ENCODE peak calls at places on chromosomes 5 and 9, in six cellular contexts. Z, W, T, R, V and P are unnamed samples.

GRCh38 chr5:64678400-64678799 is 11.9 kb upstream of the SHISAL2B start:
- DNase-seq in T (no peak), V (no peak), Z (no peak), W (no peak), R (no peak), P (no peak)

GRCh38 chr9:84325347-84325982 is 15.1 kb downstream of the SLC28A3 start:
- DNase-seq in W (no peak), Z (no peak), R (no peak), T (no peak), V (no peak), P (no peak)

GRCh38 chr5:170817195-170817594 is 33.7 kb downstream of the GABRP start:
- DNase-seq in T (no peak), W (no peak), Z (no peak), V (no peak), R (no peak), P (no peak)

GRCh38 chr5:143086851-143087637 is 316.4 kb downstream of the NR3C1 start:
- DNase-seq in Z (no peak), W (peak), T (no peak), R (no peak), V (no peak), P (peak)

GRCh38 chr5:123819818-123820217 is 307.8 kb downstream of the CSNK1G3 start:
- DNase-seq in Z (no peak), W (peak), V (no peak), T (no peak), R (no peak), P (no peak)

GRCh38 chr5:72134226-72134625 is 27.0 kb downstream of the MAP1B start:
- DNase-seq in R (no peak), T (no peak), V (no peak), Z (no peak), W (no peak), P (no peak)

GRCh38 chr9:108720191-108720642 is 135.6 kb downstream of the ACTL7B start:
- DNase-seq in T (no peak), W (no peak), V (no peak), R (no peak), Z (no peak), P (no peak)

GRCh38 chr5:75363111-75363510 is 26.1 kb downstream of the HMGCR start:
- DNase-seq in W (no peak), T (no peak), R (no peak), V (no peak), Z (no peak), P (no peak)

GRCh38 chr5:16550316-16550952 is 66.4 kb downstream of the RETREG1 start:
- DNase-seq in V (no peak), W (peak), R (peak), Z (no peak), T (no peak), P (no peak)

GRCh38 chr5:142944140-142944539 is 174.0 kb downstream of the ARHGAP26 start:
- DNase-seq in W (no peak), T (no peak), V (no peak), R (no peak), Z (no peak), P (no peak)

GRCh38 chr5:143217065-143217803 is 186.3 kb downstream of the NR3C1 start:
- DNase-seq in V (no peak), Z (no peak), R (no peak), T (no peak), W (no peak), P (no peak)

GRCh38 chr5:66646570-66646969 is 50.4 kb downstream of the MAST4 start:
- DNase-seq in T (no peak), W (no peak), Z (no peak), V (no peak), R (no peak), P (no peak)

GRCh38 chr5:122236270-122236669 is 75.8 kb upstream of the SNCAIP start:
- DNase-seq in W (no peak), T (no peak), Z (no peak), R (no peak), V (no peak), P (no peak)

GRCh38 chr9:104907278-104907951 is 20.5 kb downstream of the ABCA1 start:
- DNase-seq in V (peak), R (no peak), T (no peak), Z (peak), W (no peak), P (peak)
- H3K4me3 ChIP-seq in V (no peak), R (no peak), T (no peak), Z (no peak), W (no peak), P (no peak)

DNA sequence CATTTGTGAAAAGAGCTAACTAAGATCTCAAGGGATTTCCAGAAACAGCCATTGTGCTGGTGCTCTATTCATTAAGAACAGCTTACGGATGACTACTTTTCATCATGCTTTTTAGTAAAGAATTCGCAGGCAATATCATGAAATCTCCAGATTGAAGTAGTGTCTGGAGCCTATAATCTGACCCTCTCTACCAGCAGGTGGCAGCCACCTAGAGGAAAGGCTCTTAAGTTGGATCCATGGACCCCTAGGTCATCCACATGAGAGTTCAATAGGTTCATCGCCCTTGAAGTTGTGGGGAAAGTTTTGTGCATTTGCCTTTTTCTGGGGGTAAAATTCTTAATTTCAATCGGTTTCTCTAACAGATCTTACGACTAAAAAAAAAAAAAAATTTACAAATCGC is 82.3 kb downstream of the SLC1A3 start:
- DNase-seq in R (peak), V (no peak), Z (no peak), W (peak), T (no peak), P (no peak)
- TF ChIP-seq CTCF in R (peak), V (no peak), Z (peak), W (peak), T (no peak), P (peak)

DNA sequence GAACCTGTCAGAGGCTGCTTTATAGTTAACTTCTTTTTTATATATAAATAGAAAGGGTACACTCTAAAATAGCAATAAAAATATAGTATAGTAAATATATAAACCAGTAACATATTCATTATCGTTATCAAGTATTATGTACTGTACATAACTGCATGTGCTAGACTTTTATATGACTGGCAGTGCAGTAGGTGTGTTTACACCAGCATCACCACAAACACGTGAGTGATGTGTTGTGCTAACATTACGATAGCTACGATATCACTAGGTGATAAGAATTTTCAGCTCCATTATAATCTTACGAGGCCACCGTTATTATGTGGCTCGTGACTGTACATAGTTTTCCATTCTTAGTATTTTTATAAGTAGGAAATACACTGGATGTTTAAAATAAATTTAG is 43.8 kb upstream of the MEF2C start:
- DNase-seq in Z (no peak), W (no peak), T (no peak), V (no peak), R (no peak), P (no peak)
- H3K4me3 ChIP-seq in Z (no peak), W (no peak), T (no peak), V (no peak), R (no peak), P (no peak)

GRCh38 chr9:111037744-111038335 is 430 bp downstream of the LPAR1 start:
- DNase-seq in T (no peak), R (no peak), V (peak), W (no peak), Z (peak), P (no peak)
- TF ChIP-seq CTCF in T (no peak), R (no peak), V (no peak), W (peak), Z (no peak), P (no peak)

GRCh38 chr9:110142253-110142652 is 65.7 kb downstream of the C9orf152 start:
- DNase-seq in T (no peak), W (no peak), R (no peak), Z (no peak), V (no peak), P (no peak)
- H3K4me3 ChIP-seq in T (no peak), W (no peak), R (peak), Z (no peak), V (no peak), P (no peak)

GRCh38 chr9:23492126-23493002 is 333.7 kb downstream of the ELAVL2 start:
- DNase-seq in W (peak), R (peak), Z (no peak), T (no peak), V (no peak), P (peak)
- TF ChIP-seq CTCF in W (peak), R (peak), Z (peak), T (no peak), V (no peak), P (peak)